ENCODE peak calls at places on chromosomes 6 and 20, in five cellular contexts. One of them, this sample, is unnamed.

GRCh38 chr20:23126281-23127061 is 40.3 kb upstream of the CD93 start:
- DNase-seq in PC-3: no peak
- DNase-seq in IMR-90: no peak
- DNase-seq in endothelial cell of umbilical vein: no peak
- DNase-seq in cardiac muscle cell: no peak
- DNase-seq in this sample: no peak

GRCh38 chr6:130000526-130001228 is 17.7 kb upstream of the L3MBTL3 start:
- DNase-seq in PC-3: no peak
- DNase-seq in IMR-90: no peak
- DNase-seq in endothelial cell of umbilical vein: peak; percentile 21
- DNase-seq in cardiac muscle cell: no peak
- DNase-seq in this sample: no peak

GRCh38 chr6:167079853-167080297 is 43.0 kb upstream of the CCR6 start:
- DNase-seq in PC-3: no peak
- DNase-seq in IMR-90: no peak
- DNase-seq in endothelial cell of umbilical vein: no peak
- DNase-seq in cardiac muscle cell: no peak
- DNase-seq in this sample: no peak

GRCh38 chr6:154404791-154405400 is 48.3 kb upstream of the IPCEF1 start:
- DNase-seq in PC-3: no peak
- DNase-seq in IMR-90: peak; percentile 84
- DNase-seq in endothelial cell of umbilical vein: no peak
- DNase-seq in cardiac muscle cell: peak; percentile 45
- DNase-seq in this sample: peak; percentile 36

GRCh38 chr6:70394518-70395300 is 18.6 kb upstream of the FAM135A start:
- DNase-seq in PC-3: no peak
- DNase-seq in IMR-90: no peak
- DNase-seq in endothelial cell of umbilical vein: no peak
- DNase-seq in cardiac muscle cell: no peak
- DNase-seq in this sample: no peak

GRCh38 chr6:89454300-89454699 is 21.3 kb downstream of the ANKRD6 start:
- DNase-seq in PC-3: no peak
- DNase-seq in IMR-90: no peak
- DNase-seq in endothelial cell of umbilical vein: no peak
- DNase-seq in cardiac muscle cell: no peak
- DNase-seq in this sample: no peak

GRCh38 chr20:48550814-48551213 is 277.0 kb downstream of the PREX1 start:
- DNase-seq in PC-3: peak; percentile 15
- DNase-seq in IMR-90: no peak
- DNase-seq in endothelial cell of umbilical vein: no peak
- DNase-seq in cardiac muscle cell: no peak
- DNase-seq in this sample: no peak

GRCh38 chr20:1307571-1307971 is 21.4 kb downstream of the SDCBP2 start:
- DNase-seq in PC-3: no peak
- DNase-seq in IMR-90: no peak
- DNase-seq in endothelial cell of umbilical vein: no peak
- DNase-seq in cardiac muscle cell: no peak
- DNase-seq in this sample: no peak

GRCh38 chr6:134882426-134883038 is 67.4 kb downstream of the ALDH8A1 start:
- DNase-seq in PC-3: peak; percentile 70
- DNase-seq in IMR-90: peak; percentile 79
- DNase-seq in endothelial cell of umbilical vein: peak; percentile 79
- DNase-seq in cardiac muscle cell: peak; percentile 92
- DNase-seq in this sample: peak; percentile 93

GRCh38 chr20:2599265-2600060 is 53.0 kb upstream of the NOP56 start:
- DNase-seq in PC-3: no peak
- DNase-seq in IMR-90: no peak
- DNase-seq in endothelial cell of umbilical vein: no peak
- DNase-seq in cardiac muscle cell: peak; percentile 3
- DNase-seq in this sample: no peak

GRCh38 chr6:33962186-33962585 is 158.4 kb upstream of the MLN start:
- DNase-seq in PC-3: peak; percentile 34
- DNase-seq in IMR-90: peak; percentile 15
- DNase-seq in endothelial cell of umbilical vein: no peak
- DNase-seq in cardiac muscle cell: peak; percentile 6
- DNase-seq in this sample: no peak

GRCh38 chr6:166351715-166352285 is 9.5 kb upstream of the SFT2D1 start:
- DNase-seq in PC-3: peak; percentile 14
- DNase-seq in IMR-90: no peak
- DNase-seq in endothelial cell of umbilical vein: no peak
- DNase-seq in cardiac muscle cell: peak; percentile 22
- DNase-seq in this sample: no peak

GRCh38 chr20:53623127-53623453 is 29.5 kb upstream of the ZNF217 start:
- DNase-seq in PC-3: no peak
- DNase-seq in IMR-90: no peak
- DNase-seq in endothelial cell of umbilical vein: no peak
- DNase-seq in cardiac muscle cell: no peak
- DNase-seq in this sample: no peak

GRCh38 chr20:53622247-53623114 is 28.8 kb upstream of the ZNF217 start:
- DNase-seq in PC-3: no peak
- DNase-seq in IMR-90: no peak
- DNase-seq in endothelial cell of umbilical vein: no peak
- DNase-seq in cardiac muscle cell: peak; percentile 22
- DNase-seq in this sample: peak; percentile 36

GRCh38 chr20:53626584-53626983 is 32.9 kb upstream of the ZNF217 start:
- DNase-seq in PC-3: no peak
- DNase-seq in IMR-90: no peak
- DNase-seq in endothelial cell of umbilical vein: no peak
- DNase-seq in cardiac muscle cell: no peak
- DNase-seq in this sample: no peak

GRCh38 chr20:53621482-53622246 is 28.0 kb upstream of the ZNF217 start:
- DNase-seq in PC-3: peak; percentile 100
- DNase-seq in IMR-90: peak; percentile 82
- DNase-seq in endothelial cell of umbilical vein: peak; percentile 92
- DNase-seq in cardiac muscle cell: peak; percentile 95
- DNase-seq in this sample: peak; percentile 95

DNA sequence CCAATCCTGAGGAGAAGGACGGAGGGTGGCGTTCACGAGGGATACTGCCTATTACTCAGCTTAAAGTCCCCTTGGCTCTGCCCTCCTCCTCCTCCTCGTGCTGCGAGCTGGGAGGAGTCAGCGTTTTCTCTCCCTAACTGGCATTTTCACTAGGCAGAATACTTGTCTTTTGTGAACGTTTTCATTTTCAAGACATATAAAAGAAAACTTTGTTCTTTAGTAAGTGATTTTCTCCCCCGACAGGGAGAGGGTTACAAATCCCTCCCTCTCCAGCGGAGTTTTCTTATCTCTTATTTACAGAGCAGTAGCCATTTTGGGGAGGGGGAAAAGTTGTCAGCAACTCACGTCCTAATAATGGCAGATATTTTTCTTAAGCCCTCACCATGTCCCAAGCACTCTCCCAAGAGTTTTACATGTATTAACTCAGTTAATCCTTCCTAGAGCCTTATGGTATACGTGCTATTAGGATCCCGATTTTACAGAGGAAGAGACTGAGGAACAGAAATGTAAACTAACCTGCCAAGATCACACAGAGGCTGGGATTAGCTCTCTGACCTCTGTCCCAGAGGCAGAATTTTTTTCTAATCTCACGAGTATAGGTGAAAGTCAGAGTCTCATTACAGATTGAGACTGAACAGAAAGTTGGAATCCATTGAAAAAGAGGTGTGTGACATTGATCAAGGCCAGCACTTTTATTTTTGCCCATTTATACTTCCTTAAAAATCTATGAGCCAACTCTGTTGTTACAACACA is 30.0 kb upstream of the ZNF217 start:
- DNase-seq in PC-3: peak; percentile 89
- DNase-seq in IMR-90: peak; percentile 77
- DNase-seq in endothelial cell of umbilical vein: peak; percentile 85
- DNase-seq in cardiac muscle cell: peak; percentile 82
- DNase-seq in this sample: peak; percentile 80
- TF ChIP-seq CTCF in PC-3: peak; percentile 38
- TF ChIP-seq CTCF in IMR-90: peak; percentile 12
- TF ChIP-seq CTCF in endothelial cell of umbilical vein: no peak
- TF ChIP-seq CTCF in cardiac muscle cell: peak; percentile 17
- TF ChIP-seq CTCF in this sample: peak; percentile 10

GRCh38 chr6:105400501-105400900 is 2.4 kb downstream of the PREP start:
- DNase-seq in PC-3: no peak
- DNase-seq in IMR-90: no peak
- DNase-seq in endothelial cell of umbilical vein: no peak
- DNase-seq in cardiac muscle cell: peak; percentile 38
- DNase-seq in this sample: peak; percentile 28
- H3K4me3 ChIP-seq in PC-3: no peak overlapping the region
- H3K4me3 ChIP-seq in IMR-90: no peak overlapping the region
- H3K4me3 ChIP-seq in endothelial cell of umbilical vein: no peak overlapping the region
- H3K4me3 ChIP-seq in cardiac muscle cell: no peak overlapping the region
- H3K4me3 ChIP-seq in this sample: no peak overlapping the region

DNA sequence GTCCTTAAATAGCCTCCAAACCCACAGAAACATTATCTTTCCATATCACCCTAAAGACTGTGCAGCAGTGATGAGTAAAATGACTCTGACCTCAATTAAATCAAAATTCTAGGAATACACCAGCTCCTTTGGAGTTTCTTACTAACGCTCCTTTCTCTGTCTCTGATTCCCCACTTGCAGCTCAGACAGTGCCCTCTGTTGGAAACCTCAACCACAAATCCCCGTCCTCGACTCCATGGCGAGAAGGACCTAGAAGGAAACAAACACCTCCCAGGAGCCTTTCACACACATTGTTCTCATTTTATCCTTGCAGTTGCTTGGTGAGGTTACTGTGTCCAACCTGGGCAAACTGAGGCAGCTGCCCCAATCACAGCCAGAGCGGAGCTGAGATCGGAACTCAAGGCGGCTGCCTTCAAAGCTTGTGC is 17.7 kb upstream of the PARD6B start:
- DNase-seq in PC-3: peak; percentile 39
- DNase-seq in IMR-90: peak; percentile 61
- DNase-seq in endothelial cell of umbilical vein: no peak
- DNase-seq in cardiac muscle cell: peak; percentile 79
- DNase-seq in this sample: peak; percentile 75
- TF ChIP-seq CTCF in PC-3: peak; percentile 59
- TF ChIP-seq CTCF in IMR-90: peak; percentile 59
- TF ChIP-seq CTCF in endothelial cell of umbilical vein: peak; percentile 18
- TF ChIP-seq CTCF in cardiac muscle cell: peak; percentile 71
- TF ChIP-seq CTCF in this sample: peak; percentile 77

GRCh38 chr6:17931227-17931626 is 56.2 kb downstream of the KIF13A start:
- DNase-seq in PC-3: no peak
- DNase-seq in IMR-90: no peak
- DNase-seq in endothelial cell of umbilical vein: no peak
- DNase-seq in cardiac muscle cell: no peak
- DNase-seq in this sample: no peak
- H3K4me3 ChIP-seq in PC-3: no peak overlapping the region
- H3K4me3 ChIP-seq in IMR-90: no peak overlapping the region
- H3K4me3 ChIP-seq in endothelial cell of umbilical vein: no peak overlapping the region
- H3K4me3 ChIP-seq in cardiac muscle cell: no peak overlapping the region
- H3K4me3 ChIP-seq in this sample: no peak overlapping the region